ENCODE peak calls at places on chromosomes 5 and 9, in six cellular contexts. W is CD4-positive, CD25-positive, alpha-beta regulatory T cell; T is prostate gland; D is CD8-positive, alpha-beta memory T cell; A is tibial nerve; V is heart left ventricle. U is an unnamed sample.

GRCh38 chr9:20683351-20684034 is 566 bp upstream of the FOCAD start:
- DNase-seq in W (peak), T (peak), D (peak), A (peak), V (peak), U (no peak)

GRCh38 chr5:78803386-78803785 is 154.8 kb upstream of the LHFPL2 start:
- DNase-seq in W (no peak), T (no peak), D (no peak), A (peak), V (peak), U (no peak)

GRCh38 chr9:126114409-126114760 is 212.2 kb upstream of the MVB12B start:
- DNase-seq in W (no peak), T (no peak), D (no peak), A (no peak), V (no peak), U (no peak)

GRCh38 chr9:136533775-136534157 is 12.1 kb downstream of the NOTCH1 start:
- DNase-seq in W (peak), T (peak), D (peak), A (no peak), V (no peak), U (peak)

GRCh38 chr9:137126786-137127185 is 12.2 kb upstream of the GRIN1 start:
- DNase-seq in W (no peak), T (no peak), D (no peak), A (no peak), V (no peak), U (no peak)

GRCh38 chr9:79430599-79430998 is 141.2 kb upstream of the TLE4 start:
- DNase-seq in W (no peak), T (no peak), D (no peak), A (no peak), V (no peak), U (no peak)

GRCh38 chr9:4424891-4425290 is 65.4 kb upstream of the SLC1A1 start:
- DNase-seq in W (no peak), T (no peak), D (no peak), A (no peak), V (no peak), U (no peak)

GRCh38 chr5:15092801-15093200 is 221.2 kb upstream of the ANKH start:
- DNase-seq in W (no peak), T (no peak), D (no peak), A (no peak), V (no peak), U (no peak)

GRCh38 chr9:116149844-116150243 is 3.7 kb upstream of the PAPPA start:
- DNase-seq in W (no peak), T (no peak), D (no peak), A (no peak), V (no peak), U (no peak)

GRCh38 chr9:20722221-20722620 is 38.2 kb downstream of the FOCAD start:
- DNase-seq in W (no peak), T (no peak), D (no peak), A (no peak), V (no peak), U (no peak)

DNA sequence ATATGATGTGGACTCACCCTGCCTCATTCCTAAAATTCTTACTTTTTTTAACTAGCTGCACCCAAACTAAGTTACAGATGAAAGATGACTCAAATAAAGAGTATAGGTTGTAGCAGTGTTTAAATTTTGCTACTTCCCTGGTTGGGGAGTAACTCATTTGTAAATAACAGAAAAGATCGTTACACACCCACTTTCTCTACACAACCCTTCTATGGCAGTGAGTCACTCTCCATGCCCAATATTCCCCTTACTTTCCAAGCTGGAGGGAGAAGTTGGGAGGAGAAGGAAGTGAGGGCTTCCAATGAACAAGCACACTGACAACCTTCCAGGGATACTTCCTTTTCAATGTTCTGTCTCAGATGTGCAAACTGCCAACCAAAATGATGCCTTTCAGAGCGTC is 1.9 kb downstream of the RASEF start:
- DNase-seq in W (no peak), T (no peak), D (no peak), A (no peak), V (no peak), U (no peak)
- H3K27ac ChIP-seq in W (no peak), T (peak), D (no peak), A (no peak), V (no peak), U (no peak)

GRCh38 chr5:155919125-155919524 is 407.8 kb upstream of the SGCD start:
- DNase-seq in W (no peak), T (no peak), D (no peak), A (no peak), V (no peak), U (no peak)

GRCh38 chr5:155915626-155916025 is 411.3 kb upstream of the SGCD start:
- DNase-seq in W (no peak), T (no peak), D (no peak), A (no peak), V (no peak), U (no peak)
- H3K27ac ChIP-seq in W (no peak), T (no peak), D (no peak), A (no peak), V (no peak), U (no peak)

DNA sequence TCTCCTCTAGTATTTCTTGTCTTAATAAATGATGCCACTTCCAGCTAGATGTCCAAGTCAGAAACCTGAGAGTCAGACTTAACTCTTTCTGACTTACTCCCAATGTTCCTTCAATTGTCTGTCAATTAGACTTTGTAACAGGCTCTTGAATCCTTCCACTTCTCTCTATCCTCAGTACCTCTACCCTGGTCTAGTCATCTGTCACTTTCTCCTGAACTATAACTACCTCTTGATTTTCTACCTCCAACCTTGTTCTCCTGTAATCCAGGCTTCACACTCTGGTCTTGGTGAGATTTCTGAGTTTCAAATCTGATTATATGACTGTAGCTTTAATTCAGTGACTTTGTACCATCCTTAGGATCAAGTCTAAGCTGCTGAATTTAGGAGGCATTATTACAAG is 64.9 kb downstream of the NDUFAF2 start:
- DNase-seq in W (no peak), T (no peak), D (no peak), A (no peak), V (no peak), U (no peak)
- H3K27ac ChIP-seq in W (no peak), T (no peak), D (no peak), A (no peak), V (no peak), U (no peak)

DNA sequence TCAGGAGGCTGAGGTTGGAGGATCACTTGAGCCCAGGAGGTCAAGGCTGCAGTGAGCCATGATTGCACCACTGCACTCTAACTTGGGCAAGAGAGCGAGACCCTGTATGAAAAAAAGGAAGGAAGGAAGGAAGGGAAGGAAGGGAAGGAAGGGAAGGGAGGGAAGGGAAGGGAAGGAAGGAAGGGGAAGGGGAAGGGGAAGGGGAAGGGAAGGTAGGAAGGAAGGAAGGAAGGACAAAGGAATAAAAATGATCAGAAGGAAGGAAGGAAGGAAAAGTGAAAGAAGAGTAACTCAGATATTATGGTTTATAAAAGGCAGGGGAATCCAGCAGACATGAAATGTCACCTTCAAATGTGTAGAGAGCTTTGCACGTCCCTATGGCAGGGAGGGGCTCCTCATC is 64.4 kb downstream of the USP20 start:
- DNase-seq in W (no peak), T (no peak), D (no peak), A (no peak), V (no peak), U (no peak)
- H3K27ac ChIP-seq in W (no peak), T (no peak), D (no peak), A (no peak), V (no peak), U (peak)